ENCODE peak calls at places on chromosomes 11 and 22, in five cellular contexts. H is CD4-positive, alpha-beta T cell; V is A549; S is CD8-positive, alpha-beta T cell; Z is psoas muscle. M is an unnamed sample. For H3K9me3, the result is how much of the 10 kb centered on the place peaks cover.

GRCh38 chr11:116379185-116379828 is 393.5 kb downstream of the BUD13 start:
- DNase-seq in H (no peak), V (no peak), S (no peak), Z (no peak), M (no peak)

GRCh38 chr11:110196241-110196754 is 100.1 kb downstream of the RDX start:
- DNase-seq in H (no peak), V (peak), S (no peak), Z (no peak), M (no peak)

GRCh38 chr11:120667281-120667680 is 155.7 kb downstream of the GRIK4 start:
- DNase-seq in H (no peak), V (no peak), S (no peak), Z (no peak), M (no peak)

GRCh38 chr22:36433318-36434231 is 45.8 kb upstream of the MYH9 start:
- DNase-seq in H (no peak), V (no peak), S (no peak), Z (no peak), M (no peak)

GRCh38 chr11:95596011-95596489 is 193.5 kb downstream of the FAM76B start:
- DNase-seq in H (no peak), V (no peak), S (no peak), Z (no peak), M (no peak)

GRCh38 chr22:26648011-26648497 is 9.3 kb upstream of the MIAT start:
- DNase-seq in H (peak), V (no peak), S (peak), Z (no peak), M (no peak)

GRCh38 chr22:47836957-47837356 is 1074.5 kb downstream of the TBC1D22A start:
- DNase-seq in H (no peak), V (peak), S (no peak), Z (no peak), M (no peak)

GRCh38 chr11:60310407-60310998 is 16.6 kb upstream of the MS4A6E start:
- DNase-seq in H (no peak), V (no peak), S (no peak), Z (no peak), M (no peak)

GRCh38 chr11:57203882-57204281 is 22.1 kb downstream of the LRRC55 start:
- DNase-seq in H (no peak), V (no peak), S (no peak), Z (no peak), M (no peak)

GRCh38 chr11:45182902-45183301 is 36.5 kb downstream of the PRDM11 start:
- DNase-seq in H (no peak), V (peak), S (peak), Z (no peak), M (no peak)

GRCh38 chr11:68215087-68215445 is 2.0 kb upstream of the KMT5B start:
- DNase-seq in H (no peak), V (no peak), S (no peak), Z (no peak), M (no peak)

GRCh38 chr11:42301777-42302176 is 842.3 kb upstream of the LRRC4C start:
- DNase-seq in H (no peak), V (no peak), S (no peak), Z (no peak), M (no peak)

GRCh38 chr11:2810401-2811205 is 75.0 kb downstream of the CDKN1C start:
- DNase-seq in H (no peak), V (no peak), S (no peak), Z (peak), M (no peak)

GRCh38 chr11:362642-363442 is 6.5 kb upstream of the B4GALNT4 start:
- DNase-seq in H (no peak), V (no peak), S (no peak), Z (no peak), M (no peak)

GRCh38 chr11:2586091-2586792 is 113.6 kb downstream of the KCNQ1OT1 start:
- DNase-seq in H (no peak), V (no peak), S (peak), Z (peak), M (no peak)

GRCh38 chr22:50671641-50672040 is 982 bp upstream of the SHANK3 start:
- DNase-seq in H (no peak), V (no peak), S (no peak), Z (no peak), M (no peak)

GRCh38 chr11:61297741-61298140 is 2.6 kb upstream of the VWCE start:
- DNase-seq in H (no peak), V (no peak), S (no peak), Z (peak), M (no peak)

GRCh38 chr11:107999759-108000455 is 8.8 kb upstream of the CUL5 start:
- DNase-seq in H (peak), V (peak), S (peak), Z (no peak), M (no peak)

GRCh38 chr22:33656808-33657628 is 263.3 kb downstream of the LARGE1 start:
- DNase-seq in H (no peak), V (no peak), S (no peak), Z (no peak), M (no peak)

GRCh38 chr11:78074756-78075155 is 4.9 kb downstream of the NDUFC2 start:
- DNase-seq in H (no peak), V (no peak), S (no peak), Z (no peak), M (no peak)

GRCh38 chr11:65773784-65774411 is 6.9 kb downstream of the AP5B1 start:
- DNase-seq in H (no peak), V (no peak), S (no peak), Z (no peak), M (no peak)

GRCh38 chr11:20156876-20157613 is 3.2 kb downstream of the DBX1 start:
- DNase-seq in H (no peak), V (no peak), S (peak), Z (peak), M (no peak)

GRCh38 chr11:70854891-70855556 is 397.4 kb downstream of the SHANK2 start:
- DNase-seq in H (no peak), V (no peak), S (no peak), Z (peak), M (no peak)

GRCh38 chr11:45083544-45084087 is 62.8 kb upstream of the PRDM11 start:
- DNase-seq in H (no peak), V (peak), S (no peak), Z (no peak), M (no peak)

GRCh38 chr11:7437706-7438105 is 47.6 kb upstream of the OLFML1 start:
- DNase-seq in H (no peak), V (no peak), S (no peak), Z (no peak), M (no peak)

GRCh38 chr22:26615149-26615548 is 2.7 kb downstream of the CRYBB1 start:
- DNase-seq in H (no peak), V (no peak), S (no peak), Z (no peak), M (no peak)

GRCh38 chr11:79794484-79795393 is 353.9 kb upstream of the TENM4 start:
- DNase-seq in H (no peak), V (no peak), S (no peak), Z (no peak), M (no peak)

GRCh38 chr22:46879083-46879482 is 116.6 kb downstream of the TBC1D22A start:
- DNase-seq in H (no peak), V (no peak), S (no peak), Z (no peak), M (no peak)

GRCh38 chr11:86179646-86180064 is 64.9 kb upstream of the EED start:
- DNase-seq in H (no peak), V (no peak), S (no peak), Z (no peak), M (no peak)

GRCh38 chr11:107591098-107591445 is at the start of gene ELMOD1:
- DNase-seq in H (no peak), V (peak), S (peak), Z (peak), M (peak)

GRCh38 chr11:70043482-70043881 is 34.6 kb upstream of the ANO1 start:
- DNase-seq in H (no peak), V (no peak), S (no peak), Z (no peak), M (no peak)

GRCh38 chr11:98047647-98048046 is 973.1 kb upstream of the CNTN5 start:
- DNase-seq in H (no peak), V (no peak), S (no peak), Z (no peak), M (no peak)
- H3K9me3 ChIP-seq in H (under half), V (under half), S (under half), Z (under half), M (under half)

GRCh38 chr22:42649261-42650056 is at the start of gene CYB5R3:
- DNase-seq in H (peak), V (peak), S (peak), Z (peak), M (peak)
- H3K9me3 ChIP-seq in H (under half), V (under half), S (under half), Z (under half), M (under half)

GRCh38 chr11:23399995-23400394 is 539.7 kb upstream of the CCDC179 start:
- DNase-seq in H (no peak), V (no peak), S (no peak), Z (no peak), M (no peak)

GRCh38 chr11:23405350-23405937 is 545.2 kb upstream of the CCDC179 start:
- DNase-seq in H (no peak), V (no peak), S (no peak), Z (no peak), M (no peak)

GRCh38 chr11:23404225-23405160 is 544.2 kb upstream of the CCDC179 start:
- DNase-seq in H (no peak), V (no peak), S (no peak), Z (no peak), M (no peak)

GRCh38 chr11:23406131-23406819 is 546.0 kb upstream of the CCDC179 start:
- DNase-seq in H (no peak), V (no peak), S (no peak), Z (no peak), M (no peak)

GRCh38 chr11:23403210-23404185 is 543.2 kb upstream of the CCDC179 start:
- DNase-seq in H (no peak), V (no peak), S (no peak), Z (no peak), M (no peak)
- H3K9me3 ChIP-seq in H (under half), V (under half), S (under half), Z (under half), M (under half)

DNA sequence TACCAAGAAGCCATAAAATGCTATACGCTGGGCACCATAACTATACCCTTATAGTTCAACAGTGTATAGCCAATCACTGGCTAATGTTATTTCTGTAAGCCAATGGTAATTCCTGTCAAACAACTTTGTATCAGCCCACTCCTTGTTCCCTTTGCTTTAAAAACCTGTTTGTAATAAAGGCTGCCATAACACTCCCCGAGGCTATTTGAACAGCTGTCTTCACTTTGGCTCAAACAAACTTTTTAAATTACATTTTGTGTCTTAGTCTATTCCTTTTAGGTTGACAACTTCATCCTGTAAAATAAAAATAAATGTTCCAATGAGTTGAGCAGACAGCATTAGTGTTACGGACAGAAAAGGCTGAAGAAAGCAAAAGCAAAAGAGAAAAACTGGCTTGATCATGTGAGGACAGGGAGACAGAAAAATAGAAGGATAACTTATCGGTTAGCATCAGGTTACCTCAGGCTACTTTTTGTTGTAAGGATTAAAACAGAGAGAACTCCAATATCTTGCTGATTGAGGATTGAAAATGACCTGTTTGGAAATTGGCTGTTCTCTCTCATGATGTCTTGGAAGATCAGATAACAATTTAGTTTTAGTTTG is 95.0 kb downstream of the AASDHPPT start:
- DNase-seq in H (no peak), V (no peak), S (no peak), Z (no peak), M (no peak)
- H3K9me3 ChIP-seq in H (under half), V (under half), S (under half), Z (under half), M (under half)

M was measured in T-helper 17 cell.